ENCODE peak calls at places on chromosome 6, in four cellular contexts. E, B, U and P are unnamed samples.

GRCh38 chr6:48747040-48747439 is 636.0 kb upstream of the PTCHD4 start:
- DNase-seq in B (no peak), U (no peak), E (no peak), P (no peak)

GRCh38 chr6:125747589-125748533 is 1.6 kb upstream of the HEY2 start:
- DNase-seq in U (no peak), B (peak; percentile 51), E (peak; percentile 55), P (peak; percentile 77)

GRCh38 chr6:87789198-87789899 is 87.3 kb upstream of the AKIRIN2 start:
- DNase-seq in E (no peak), B (no peak), U (peak; percentile 90), P (no peak)

GRCh38 chr6:32837651-32838113 is 857 bp downstream of the TAP2 start:
- DNase-seq in B (no peak), U (no peak), E (no peak), P (no peak)

GRCh38 chr6:170464524-170464979 is 88.6 kb downstream of the PSMB1 start:
- DNase-seq in B (no peak), E (no peak), U (no peak), P (no peak)

GRCh38 chr6:112153926-112154621 is 66.7 kb downstream of the FAM229B start:
- DNase-seq in U (peak; percentile 18), E (no peak), B (no peak), P (no peak)

GRCh38 chr6:7685276-7685675 is 40.6 kb upstream of the BMP6 start:
- DNase-seq in U (peak; percentile 36), B (no peak), E (no peak), P (no peak)

GRCh38 chr6:85482206-85483040 is 32.5 kb downstream of the NT5E start:
- DNase-seq in E (no peak), B (no peak), U (no peak), P (no peak)

GRCh38 chr6:93407186-93407585 is 12.2 kb downstream of the EPHA7 start:
- DNase-seq in E (no peak), B (no peak), U (no peak), P (no peak)

GRCh38 chr6:121794630-121795029 is 359.2 kb downstream of the GJA1 start:
- DNase-seq in B (no peak), U (peak; percentile 43), E (no peak), P (no peak)

GRCh38 chr6:47587503-47587902 is 109.9 kb downstream of the CD2AP start:
- DNase-seq in U (no peak), B (no peak), E (no peak), P (no peak)

GRCh38 chr6:40520683-40521082 is 66.5 kb downstream of the LRFN2 start:
- DNase-seq in U (no peak), E (no peak), B (peak; percentile 32), P (no peak)

GRCh38 chr6:105509506-105510331 is 106.8 kb upstream of the PREP start:
- DNase-seq in U (peak; percentile 43), B (peak; percentile 50), E (peak; percentile 52), P (no peak)

GRCh38 chr6:133093957-133094356 is 147.2 kb upstream of the EYA4 start:
- DNase-seq in E (no peak), B (no peak), U (no peak), P (no peak)

GRCh38 chr6:30206799-30207618 is 6.2 kb downstream of the TRIM26 start:
- DNase-seq in E (no peak), U (peak; percentile 41), B (no peak), P (peak; percentile 65)

GRCh38 chr6:46044876-46045617 is 29.4 kb upstream of the CLIC5 start:
- DNase-seq in U (peak; percentile 49), E (no peak), B (peak; percentile 63), P (no peak)

GRCh38 chr6:88922775-88923548 is 40.5 kb downstream of the RNGTT start:
- DNase-seq in B (no peak), E (no peak), U (no peak), P (no peak)

GRCh38 chr6:33813246-33813904 is 9.6 kb upstream of the MLN start:
- DNase-seq in E (no peak), U (no peak), B (no peak), P (no peak)

GRCh38 chr6:149211046-149211571 is 106.4 kb upstream of the TAB2 start:
- DNase-seq in U (no peak), E (no peak), B (no peak), P (no peak)

GRCh38 chr6:53465732-53466131 is 79.2 kb downstream of the GCLC start:
- DNase-seq in B (no peak), E (no peak), U (no peak), P (no peak)

GRCh38 chr6:156617376-156617775 is 159.8 kb upstream of the ARID1B start:
- DNase-seq in E (no peak), B (no peak), U (peak; percentile 9), P (no peak)

GRCh38 chr6:155274106-155274505 is 10.3 kb downstream of the CLDN20 start:
- DNase-seq in U (no peak), E (no peak), B (no peak), P (no peak)

GRCh38 chr6:149037026-149037734 is 280.3 kb upstream of the TAB2 start:
- DNase-seq in U (no peak), E (no peak), B (no peak), P (no peak)

GRCh38 chr6:33886673-33887144 is 82.9 kb upstream of the MLN start:
- DNase-seq in E (no peak), B (peak; percentile 68), U (no peak), P (peak; percentile 83)

GRCh38 chr6:36914227-36914794 is 28.6 kb downstream of the C6orf89 start:
- DNase-seq in U (peak; percentile 68), E (no peak), B (no peak), P (no peak)

GRCh38 chr6:154995241-154996162 is at the start of gene TIAM2:
- DNase-seq in B (peak; percentile 27), U (peak; percentile 13), E (no peak), P (no peak)

GRCh38 chr6:45681860-45682488 is 304.2 kb upstream of the SUPT3H start:
- DNase-seq in E (no peak), B (no peak), U (peak; percentile 1), P (no peak)

DNA sequence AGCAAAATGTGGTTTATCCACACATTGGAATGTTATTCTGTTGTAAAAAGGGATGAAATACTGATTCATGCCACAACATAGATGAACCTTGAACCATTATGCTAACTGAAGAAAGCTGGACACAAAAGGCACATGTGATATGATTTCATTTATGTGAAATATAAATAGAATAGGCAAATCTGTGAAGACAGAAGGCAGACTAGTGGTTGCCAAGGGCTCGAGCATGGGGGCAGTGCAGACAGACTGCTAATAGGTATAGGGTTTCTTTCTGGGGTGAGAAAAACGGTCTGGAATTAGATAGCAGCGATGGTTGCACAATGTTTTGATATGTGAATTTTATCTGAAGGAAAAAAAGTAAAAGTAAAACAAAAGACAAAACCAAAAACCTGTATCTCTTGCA is 54.6 kb upstream of the FNDC1 start:
- DNase-seq in E (no peak), U (no peak), B (no peak), P (no peak)
- H3K27ac ChIP-seq in E (no peak overlapping the region), U (no peak overlapping the region), B (no peak overlapping the region), P (no peak overlapping the region)

GRCh38 chr6:24997186-24997585 is 61.4 kb upstream of the RIPOR2 start:
- DNase-seq in U (no peak), B (no peak), E (no peak), P (no peak)
- H3K4me1 ChIP-seq in U (no peaks in the 10 kb centered on the region), B (no peaks in the 10 kb centered on the region), E (no peaks in the 10 kb centered on the region), P (no peaks in the 10 kb centered on the region)

GRCh38 chr6:161346717-161347504 is 73.0 kb upstream of the AGPAT4 start:
- DNase-seq in B (no peak), E (no peak), U (no peak), P (no peak)
- TF ChIP-seq POLR2A in B (no peak), E (no peak), U (no peak), P (no peak)

DNA sequence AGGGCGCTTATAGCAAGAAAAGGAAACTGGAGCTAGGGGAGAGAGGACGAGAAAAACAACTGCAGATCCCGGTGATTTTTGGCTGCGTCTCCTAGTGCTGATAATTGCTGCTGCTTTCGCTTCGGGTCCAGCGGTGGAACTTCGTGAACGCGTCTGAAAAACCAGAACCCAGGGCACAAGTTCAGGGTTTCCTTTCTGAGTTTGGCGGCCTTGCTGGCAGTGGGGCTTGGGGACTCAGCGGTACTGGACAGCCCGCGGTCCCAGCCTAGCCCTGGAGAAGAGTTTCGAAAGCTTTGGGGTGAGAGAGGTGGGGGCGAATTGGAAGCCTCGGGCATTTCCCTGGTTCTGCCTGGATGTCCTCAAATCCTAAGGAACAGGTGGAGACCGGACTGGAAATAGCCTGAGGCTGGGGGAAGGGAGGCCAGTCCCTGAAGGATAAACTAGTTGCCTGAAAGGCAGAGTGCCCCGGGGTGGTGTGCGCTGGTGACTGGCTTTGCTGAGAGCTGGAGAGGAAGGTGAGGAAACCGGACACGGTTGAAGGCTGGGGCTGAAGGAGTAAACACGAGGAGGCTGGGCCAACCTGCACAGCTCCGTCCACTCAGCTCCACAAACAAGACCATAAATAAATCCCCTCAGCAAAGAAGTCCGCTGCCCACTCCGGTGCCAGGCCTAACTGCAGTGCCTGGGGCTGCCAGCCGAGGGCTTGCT is 857 bp downstream of the GMPR start:
- DNase-seq in B (peak; percentile 75), U (no peak), E (peak; percentile 67), P (peak; percentile 88)
- H3K27ac ChIP-seq in B (peak overlapping the region; percentile 89), U (no peak overlapping the region), E (peak overlapping the region; percentile 86), P (peak overlapping the region; percentile 84)

GRCh38 chr6:3744211-3744900 is 7.2 kb downstream of the PXDC1 start:
- DNase-seq in E (no peak), U (no peak), B (no peak), P (no peak)
- H3K4me1 ChIP-seq in E (peaks cover 5% of the 10 kb centered on the region), U (peaks cover 37% of the 10 kb centered on the region), B (peaks cover 97% of the 10 kb centered on the region), P (peaks cover 94% of the 10 kb centered on the region)

DNA sequence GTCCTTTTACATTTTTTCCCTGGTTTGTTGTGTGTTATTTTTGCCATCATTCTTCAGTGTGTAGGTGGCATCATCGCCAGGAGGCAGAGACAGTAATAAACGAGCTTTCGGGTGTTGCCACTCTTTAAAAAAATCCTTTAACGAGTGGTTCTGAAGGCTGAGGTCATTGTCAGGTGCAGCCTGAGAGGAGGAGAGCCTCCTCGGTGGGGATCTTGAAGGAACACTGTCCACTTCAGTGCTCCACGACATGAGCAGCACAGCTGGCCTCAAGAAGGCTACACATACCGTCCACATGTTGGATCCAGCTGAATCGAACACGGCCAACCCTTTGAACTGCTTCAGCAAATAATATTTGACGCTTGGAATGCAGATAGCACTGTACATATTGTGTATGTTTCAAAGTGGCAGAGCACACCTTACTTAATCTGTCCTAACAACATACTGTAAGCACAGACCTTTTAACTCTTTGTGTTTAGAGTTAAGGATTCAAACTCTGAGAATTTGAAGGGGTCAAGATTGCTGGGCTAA is 48.0 kb upstream of the FOXQ1 start:
- DNase-seq in E (no peak), B (no peak), U (no peak), P (no peak)
- TF ChIP-seq POLR2A in E (no peak), B (no peak), U (no peak), P (no peak)

DNA sequence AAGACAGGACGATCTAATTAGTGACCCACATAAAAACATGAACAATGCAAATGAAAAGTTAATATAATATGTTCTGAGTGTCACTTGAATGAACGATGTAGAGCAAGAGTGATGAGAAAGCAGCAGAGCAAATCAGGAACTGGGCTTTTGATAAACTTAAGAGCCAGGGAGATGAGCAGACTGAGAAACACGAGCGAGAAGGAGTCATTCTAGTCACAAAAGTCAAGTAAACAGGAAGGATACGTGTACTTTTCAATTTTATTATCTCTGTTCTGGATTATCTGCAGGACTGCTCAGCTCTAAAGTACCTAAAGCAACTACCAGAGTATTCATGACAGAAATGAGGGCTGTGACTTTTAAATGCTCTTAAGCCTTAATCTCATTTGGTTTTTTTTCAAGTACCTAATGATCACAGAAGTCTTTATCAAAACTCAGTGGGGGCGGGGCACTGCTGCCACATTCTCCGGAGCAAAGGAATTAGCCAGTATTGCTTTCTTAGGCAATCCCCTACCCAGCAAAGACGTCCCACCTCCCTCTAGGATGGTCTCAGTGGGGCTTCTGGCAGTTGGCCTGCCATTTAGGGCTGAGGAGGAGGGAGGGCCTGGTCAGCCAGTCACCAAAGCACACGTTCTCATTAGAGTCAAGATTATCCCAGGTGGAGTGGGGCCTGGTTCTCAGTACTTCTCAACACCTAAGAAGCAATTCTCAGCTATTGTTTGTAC is 8.6 kb downstream of the MAN1A1 start:
- DNase-seq in U (no peak), E (no peak), B (no peak), P (no peak)
- H3K27ac ChIP-seq in U (no peak overlapping the region), E (no peak overlapping the region), B (no peak overlapping the region), P (peak overlapping the region; percentile 37)

GRCh38 chr6:108633436-108633835 is 72.7 kb downstream of the FOXO3 start:
- DNase-seq in U (no peak), E (no peak), B (no peak), P (no peak)
- H3K4me1 ChIP-seq in U (no peaks in the 10 kb centered on the region), E (peaks cover 22% of the 10 kb centered on the region), B (peaks cover 87% of the 10 kb centered on the region), P (peaks cover 82% of the 10 kb centered on the region)